ENCODE peak calls at places on chromosomes 1 and 21, in four cellular contexts. P, B, J and W are unnamed samples.

GRCh38 chr1:61887076-61887867 is 145.0 kb downstream of the PATJ start:
- DNase-seq in J (no peak), B (no peak), P (no peak), W (no peak)

GRCh38 chr1:65214340-65215027 is 66.5 kb downstream of the AK4 start:
- DNase-seq in J (no peak), B (no peak), P (no peak), W (no peak)

GRCh38 chr21:30818837-30819236 is 5.8 kb upstream of the KRTAP8-1 start:
- DNase-seq in P (no peak), J (no peak), B (no peak), W (no peak)

GRCh38 chr1:94772230-94772641 is 47.9 kb upstream of the SLC44A3 start:
- DNase-seq in J (no peak), B (no peak), P (no peak), W (no peak)

GRCh38 chr21:44740721-44741120 is 29.3 kb upstream of the TSPEAR start:
- DNase-seq in P (no peak), J (no peak), B (peak; percentile 17), W (no peak)

GRCh38 chr1:21586926-21587601 is 77.8 kb downstream of the ALPL start:
- DNase-seq in J (peak; percentile 69), B (no peak), P (no peak), W (no peak)

GRCh38 chr1:110285316-110285715 is 53.9 kb upstream of the RBM15 start:
- DNase-seq in P (no peak), J (no peak), B (no peak), W (no peak)

GRCh38 chr1:209648931-209649776 is 3.1 kb downstream of the LAMB3 start:
- DNase-seq in P (no peak), J (peak; percentile 13), B (no peak), W (no peak)

GRCh38 chr1:85836736-85837135 is 128.5 kb upstream of the ZNHIT6 start:
- DNase-seq in J (no peak), P (no peak), B (no peak), W (no peak)

GRCh38 chr1:189939967-189940366 is 537.7 kb downstream of the BRINP3 start:
- DNase-seq in B (no peak), J (no peak), P (no peak), W (no peak)
- TF ChIP-seq SUZ12 in B (no peak), J (no peak), P (no peak), W (no peak)

GRCh38 chr1:45669859-45670655 is 16.3 kb downstream of the GPBP1L1 start:
- DNase-seq in P (no peak), B (no peak), J (no peak), W (no peak)
- H3K4me3 ChIP-seq in P (no peak overlapping the region), B (no peak overlapping the region), J (no peak overlapping the region), W (no peak overlapping the region)

DNA sequence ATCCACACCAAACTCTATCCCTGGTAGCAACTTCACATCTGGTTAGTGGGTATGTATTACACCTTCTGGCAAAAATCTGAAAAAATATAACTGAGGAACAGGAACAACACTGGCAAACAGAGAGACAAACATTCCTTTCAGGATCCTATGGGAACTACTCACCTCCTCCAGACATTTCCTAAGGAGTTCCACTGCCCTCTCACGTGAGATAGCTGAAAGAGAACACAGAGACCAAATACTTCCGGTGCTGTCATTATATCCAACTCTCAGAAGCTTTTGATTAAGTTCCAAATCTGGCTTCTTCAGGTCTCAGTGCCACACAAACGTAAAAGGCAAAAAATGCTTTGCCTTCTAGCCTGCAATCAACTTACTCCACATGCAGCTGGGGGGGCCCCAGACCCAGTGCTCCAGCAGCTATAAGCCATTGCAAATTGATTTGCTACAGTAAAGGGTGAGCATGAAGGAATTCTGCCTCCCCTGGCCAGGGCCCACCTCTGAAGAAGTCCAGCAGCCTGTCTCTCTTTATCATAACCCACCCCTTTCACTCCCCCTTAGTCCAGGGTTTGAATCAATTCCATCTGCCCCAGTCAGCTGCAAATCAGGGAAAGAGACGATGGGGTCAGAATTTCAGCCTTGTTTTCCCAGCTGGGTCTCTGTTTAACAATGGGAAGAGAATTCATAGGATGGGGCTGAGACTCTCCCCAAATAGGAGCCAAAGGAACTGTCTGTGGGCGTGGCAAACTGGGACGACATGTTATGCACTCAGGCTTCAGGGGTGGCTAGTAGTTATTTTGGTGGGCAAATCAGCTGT is 32.2 kb downstream of the TFAP2E start:
- DNase-seq in B (peak; percentile 35), P (no peak), J (no peak), W (peak; percentile 20)
- H3K36me3 ChIP-seq in B (peaks cover 53% of the 10 kb centered on the region), P (peaks cover 44% of the 10 kb centered on the region), J (peaks cover 28% of the 10 kb centered on the region), W (peaks cover 73% of the 10 kb centered on the region)

GRCh38 chr1:233625087-233625486 is 11.2 kb downstream of the KCNK1 start:
- DNase-seq in B (no peak), P (no peak), J (no peak), W (no peak)
- TF ChIP-seq SUZ12 in B (no peak), P (no peak), J (no peak), W (no peak)

GRCh38 chr1:3976821-3977220 is 76.7 kb upstream of the C1orf174 start:
- DNase-seq in J (no peak), B (no peak), P (no peak), W (no peak)

GRCh38 chr1:3968851-3969250 is 68.8 kb upstream of the C1orf174 start:
- DNase-seq in J (no peak), P (no peak), B (peak; percentile 64), W (no peak)

GRCh38 chr1:3975903-3976630 is 76.0 kb upstream of the C1orf174 start:
- DNase-seq in J (no peak), P (no peak), B (no peak), W (no peak)

DNA sequence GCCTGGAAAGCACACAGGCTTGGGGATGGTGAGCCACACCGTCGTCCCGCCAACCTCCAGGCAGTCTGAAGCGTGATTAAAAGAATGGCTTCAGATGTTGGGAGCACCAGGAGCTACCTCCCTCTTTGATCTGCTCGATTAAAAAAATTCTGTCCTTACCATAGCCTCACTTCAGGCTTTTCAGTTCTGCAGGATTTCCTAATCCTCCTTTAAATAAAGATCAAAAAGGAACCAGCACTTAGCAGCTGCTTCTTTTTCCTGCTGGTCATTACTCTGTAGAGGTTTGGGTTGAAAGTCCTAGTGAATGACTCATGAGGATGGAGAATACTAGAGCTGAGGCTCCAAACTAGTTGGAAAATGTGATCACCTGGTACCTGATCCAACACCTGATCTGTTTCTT is 71.9 kb upstream of the C1orf174 start:
- DNase-seq in B (no peak), J (no peak), P (no peak), W (no peak)
- H3K4me3 ChIP-seq in B (no peak overlapping the region), J (no peak overlapping the region), P (no peak overlapping the region), W (no peak overlapping the region)

DNA sequence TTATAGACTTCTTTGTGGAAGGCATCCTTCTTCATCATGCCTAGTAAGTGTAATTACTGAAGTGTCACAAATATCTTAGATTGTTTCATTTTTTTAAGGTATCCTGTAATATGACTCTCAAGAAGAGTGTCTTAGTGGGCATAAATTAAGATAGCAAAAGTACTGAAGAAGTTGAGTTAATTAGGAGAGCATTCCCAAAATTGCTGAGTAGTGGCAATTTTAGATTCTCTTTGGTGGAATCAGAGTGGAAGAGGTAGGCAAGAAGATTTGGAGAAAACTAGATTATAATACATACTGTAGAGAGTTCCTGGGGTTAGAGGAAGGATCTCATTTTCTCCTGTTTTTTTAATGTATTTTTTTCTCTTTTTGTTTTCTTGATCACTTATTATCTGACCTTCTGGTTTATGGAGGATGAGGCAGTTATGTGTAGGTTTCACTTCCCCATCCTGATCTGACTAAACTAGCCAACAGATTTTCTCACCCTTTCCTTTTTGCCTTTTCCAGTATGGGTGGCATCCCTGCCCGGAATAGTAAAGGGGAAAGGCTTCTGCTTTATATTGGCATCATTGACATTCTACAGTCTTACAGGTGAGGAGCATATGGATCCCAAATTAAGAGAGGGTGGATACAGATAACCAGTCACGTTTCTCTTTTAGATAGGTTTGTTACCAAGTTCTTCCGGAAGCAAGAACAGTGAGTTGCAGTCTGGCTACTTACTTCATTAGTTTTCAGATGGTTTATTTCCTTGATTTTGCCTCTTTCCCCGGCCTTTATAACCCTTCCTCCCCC is 16.7 kb upstream of the PSMD4 start:
- DNase-seq in P (no peak), B (no peak), J (no peak), W (no peak)
- H3K36me3 ChIP-seq in P (peaks cover 42% of the 10 kb centered on the region), B (peaks cover 88% of the 10 kb centered on the region), J (peaks cover 32% of the 10 kb centered on the region), W (peaks cover 98% of the 10 kb centered on the region)

GRCh38 chr1:104073463-104073902 is 323.8 kb downstream of the AMY1C start:
- DNase-seq in P (no peak), B (no peak), J (no peak), W (no peak)
- TF ChIP-seq SUZ12 in P (no peak), B (no peak), J (no peak), W (no peak)

DNA sequence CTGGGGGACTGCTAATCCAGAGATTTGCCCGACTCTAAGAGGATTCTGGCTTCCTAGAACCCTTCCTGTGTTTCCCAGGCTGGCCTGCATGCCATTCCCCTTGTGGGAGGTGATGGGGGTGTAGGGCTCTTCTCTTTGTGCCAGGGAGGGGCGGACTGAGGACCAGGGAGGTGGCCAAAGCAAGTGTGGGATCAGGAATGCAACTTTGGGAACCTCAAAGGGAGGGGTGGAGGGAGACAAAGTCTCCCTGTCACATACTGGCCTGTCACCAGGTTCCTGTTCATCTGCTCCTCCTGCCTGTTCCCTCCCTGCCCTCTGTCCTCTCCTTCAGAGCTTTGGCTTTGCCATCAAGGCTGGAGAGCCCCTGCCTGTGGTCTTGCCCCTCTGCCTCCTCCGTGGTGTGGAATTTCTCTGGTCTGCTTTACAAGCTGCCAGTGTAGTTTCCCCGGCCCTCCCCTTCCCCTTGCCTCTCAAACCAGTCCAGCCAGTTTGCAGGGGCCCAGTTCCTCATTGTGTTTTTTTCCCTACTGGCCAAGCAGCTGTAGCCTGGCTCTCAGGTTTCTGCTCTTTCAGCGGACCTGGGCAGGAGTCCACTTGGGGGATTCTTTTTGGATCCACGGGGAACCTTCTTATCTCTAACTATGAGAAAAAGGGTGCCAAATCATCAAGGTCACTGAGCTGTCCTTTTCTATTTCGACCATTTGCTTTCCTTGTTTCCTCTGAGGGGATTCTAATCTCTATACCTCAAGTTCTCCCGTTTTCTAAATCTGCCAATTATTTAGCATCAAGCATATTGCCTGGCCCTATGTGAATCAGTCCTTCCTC is 1.8 kb downstream of the CGN start:
- DNase-seq in P (no peak), B (peak; percentile 78), J (no peak), W (no peak)
- H3K4me3 ChIP-seq in P (no peak overlapping the region), B (peak overlapping the region; percentile 85), J (no peak overlapping the region), W (no peak overlapping the region)

DNA sequence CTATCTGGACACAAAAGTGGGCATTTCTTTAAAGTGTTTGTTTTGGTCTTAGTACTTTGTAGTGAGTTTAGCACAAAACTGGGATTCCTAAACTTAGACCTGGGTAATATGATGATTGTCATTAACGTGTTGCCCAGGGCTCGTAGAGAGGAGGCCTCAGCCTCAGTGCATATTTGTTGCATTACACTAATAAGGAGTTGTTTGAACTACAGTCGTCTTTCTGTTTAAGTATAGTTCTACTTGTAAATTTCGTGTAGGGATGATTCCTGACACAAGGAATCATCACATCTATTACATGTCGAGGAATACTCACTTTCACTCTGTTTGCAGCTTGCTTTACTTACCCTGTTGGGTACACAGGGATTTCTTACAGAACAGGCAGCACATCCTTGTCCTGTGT is 85.0 kb downstream of the PRDM2 start:
- DNase-seq in P (no peak), B (no peak), J (no peak), W (no peak)
- H3K36me3 ChIP-seq in P (peaks cover 53% of the 10 kb centered on the region), B (peaks cover 8% of the 10 kb centered on the region), J (peaks cover 8% of the 10 kb centered on the region), W (peaks cover 49% of the 10 kb centered on the region)

GRCh38 chr1:55735110-55735509 is 519.9 kb upstream of the USP24 start:
- DNase-seq in J (no peak), B (no peak), P (no peak), W (no peak)
- TF ChIP-seq SUZ12 in J (no peak), B (no peak), P (no peak), W (no peak)